ENCODE peak calls at places on chromosomes 7 and 10, in four cellular contexts. U is fibroblast of mammary gland, K is adrenal gland, O is fibroblast of pulmonary artery. Z is an unnamed sample.

GRCh38 chr10:91901784-91902677 is 7.3 kb downstream of the FGFBP3 start:
- DNase-seq in K (peak; percentile 63), O (peak; percentile 97), U (peak; percentile 97), Z (peak; percentile 93)

GRCh38 chr10:33715303-33715702 is 380.8 kb upstream of the NRP1 start:
- DNase-seq in U (no peak), O (no peak), K (peak; percentile 66), Z (no peak)

GRCh38 chr10:36578306-36578705 is 547.1 kb upstream of the ANKRD30A start:
- DNase-seq in O (peak; percentile 6), U (peak; percentile 85), K (no peak), Z (peak; percentile 74)

GRCh38 chr7:41117431-41117830 is 585.5 kb downstream of the INHBA start:
- DNase-seq in O (no peak), U (no peak), K (no peak), Z (no peak)

GRCh38 chr10:71971311-71971731 is 7.1 kb downstream of the CHST3 start:
- DNase-seq in K (no peak), U (no peak), O (no peak), Z (no peak)

GRCh38 chr7:375901-376305 is 85.9 kb downstream of the FOXL3 start:
- DNase-seq in O (no peak), K (no peak), U (no peak), Z (no peak)

GRCh38 chr10:88048312-88048711 is 184.9 kb downstream of the PTEN start:
- DNase-seq in K (no peak), O (no peak), U (peak; percentile 18), Z (no peak)

GRCh38 chr7:124924906-124925305 is 4.7 kb downstream of the POT1 start:
- DNase-seq in U (peak; percentile 1), K (no peak), O (peak; percentile 75), Z (no peak)

GRCh38 chr7:80940539-80941205 is 21.8 kb upstream of the SEMA3C start:
- DNase-seq in O (peak; percentile 38), K (no peak), U (no peak), Z (no peak)

GRCh38 chr10:86971146-86971991 is 3.1 kb downstream of the ADIRF start:
- DNase-seq in U (peak; percentile 90), K (peak; percentile 96), O (peak; percentile 76), Z (peak; percentile 89)

GRCh38 chr7:74312418-74313021 is 23.3 kb downstream of the CLIP2 start:
- DNase-seq in K (no peak), U (no peak), O (no peak), Z (no peak)

GRCh38 chr7:117715784-117716445 is 157.3 kb downstream of the CTTNBP2 start:
- DNase-seq in K (no peak), O (peak; percentile 81), U (peak; percentile 63), Z (peak; percentile 61)

GRCh38 chr7:125830743-125831142 is 901.1 kb upstream of the POT1 start:
- DNase-seq in U (no peak), O (no peak), K (no peak), Z (no peak)

GRCh38 chr7:129376778-129377700 is 57.2 kb upstream of the STRIP2 start:
- DNase-seq in K (no peak), O (peak; percentile 70), U (peak; percentile 55), Z (peak; percentile 14)

GRCh38 chr10:33422779-33423520 is 88.5 kb upstream of the NRP1 start:
- DNase-seq in O (no peak), K (no peak), U (peak; percentile 49), Z (peak; percentile 52)

GRCh38 chr10:14605231-14605925 is 169.3 kb downstream of the FAM107B start:
- DNase-seq in U (peak; percentile 78), K (no peak), O (peak; percentile 45), Z (peak; percentile 39)

GRCh38 chr10:78149193-78149592 is 115.5 kb downstream of the RPS24 start:
- DNase-seq in U (peak; percentile 15), O (peak; percentile 13), K (no peak), Z (no peak)

GRCh38 chr10:124049484-124049883 is 43.9 kb downstream of the CHST15 start:
- DNase-seq in K (no peak), U (peak; percentile 53), O (no peak), Z (peak; percentile 55)

GRCh38 chr10:84429926-84430520 is 101.6 kb downstream of the CCSER2 start:
- DNase-seq in O (peak; percentile 69), K (peak; percentile 85), U (peak; percentile 60), Z (peak; percentile 43)

GRCh38 chr10:110746254-110746826 is 102.2 kb downstream of the RBM20 start:
- DNase-seq in U (peak; percentile 79), K (peak; percentile 84), O (peak; percentile 83), Z (peak; percentile 74)

GRCh38 chr7:106167439-106168136 is 55.5 kb upstream of the SYPL1 start:
- DNase-seq in U (peak; percentile 36), K (no peak), O (peak; percentile 46), Z (peak; percentile 45)

GRCh38 chr7:106163257-106163656 is 51.1 kb upstream of the SYPL1 start:
- DNase-seq in O (no peak), U (no peak), K (no peak), Z (no peak)

GRCh38 chr7:106165328-106165727 is 53.2 kb upstream of the SYPL1 start:
- DNase-seq in O (peak; percentile 63), K (no peak), U (peak; percentile 92), Z (peak; percentile 45)

GRCh38 chr7:106170216-106170615 is 58.1 kb upstream of the SYPL1 start:
- DNase-seq in U (no peak), K (no peak), O (no peak), Z (no peak)

DNA sequence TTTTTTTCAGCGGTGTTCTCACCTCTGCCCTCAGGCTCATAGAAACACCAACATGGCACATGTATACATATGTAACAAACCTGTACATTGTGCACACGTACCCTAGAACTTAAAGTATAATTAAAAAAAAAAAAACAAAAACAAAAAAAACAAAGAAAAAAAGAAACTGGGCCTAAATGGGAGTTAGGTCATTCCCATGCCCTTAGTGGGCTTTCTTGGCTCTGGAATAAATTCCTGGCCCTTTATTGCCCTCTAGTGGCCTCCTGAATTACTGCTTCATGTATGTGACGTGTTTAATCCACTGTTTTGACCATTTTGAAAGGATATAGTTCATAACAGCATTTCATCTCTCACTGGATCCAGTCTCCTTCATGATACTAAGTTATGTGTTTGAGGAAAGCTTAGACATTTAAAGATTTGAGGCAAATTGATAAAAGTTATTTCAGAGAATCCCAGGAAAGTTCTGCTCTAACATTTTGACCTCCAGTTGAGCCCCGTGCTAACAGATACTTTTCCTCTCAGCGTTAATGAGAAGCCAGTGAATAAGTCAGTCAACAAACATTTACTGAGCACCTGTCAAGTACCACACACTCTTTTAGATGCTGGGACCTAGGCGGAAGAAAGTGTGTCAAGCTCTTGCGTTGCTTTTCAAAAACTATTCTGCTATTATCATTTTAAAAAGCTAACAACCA is 54.7 kb upstream of the SYPL1 start:
- DNase-seq in K (peak; percentile 76), U (peak; percentile 87), O (peak; percentile 92), Z (peak; percentile 78)
- TF ChIP-seq CTCF in K (peak; percentile 82), U (peak; percentile 82), O (peak; percentile 77), Z (peak; percentile 74)

GRCh38 chr7:79245623-79246249 is 207.7 kb downstream of the MAGI2 start:
- DNase-seq in O (no peak), K (no peak), U (no peak), Z (no peak)
- TF ChIP-seq CTCF in O (no peak), K (no peak), U (no peak), Z (no peak)

GRCh38 chr10:70233109-70233938 is at the start of gene PPA1:
- DNase-seq in U (peak; percentile 91), O (peak; percentile 95), K (peak; percentile 99), Z (peak; percentile 94)
- TF ChIP-seq CTCF in U (no peak), O (peak; percentile 25), K (peak; percentile 37), Z (peak; percentile 26)

GRCh38 chr10:6840766-6841165 is 260.7 kb upstream of the PRKCQ start:
- DNase-seq in U (peak; percentile 90), K (no peak), O (peak; percentile 50), Z (peak; percentile 14)

GRCh38 chr10:6840093-6840763 is 260.2 kb upstream of the PRKCQ start:
- DNase-seq in U (peak; percentile 71), K (no peak), O (peak; percentile 16), Z (no peak)

GRCh38 chr10:6833458-6834011 is 253.5 kb upstream of the PRKCQ start:
- DNase-seq in O (no peak), K (no peak), U (no peak), Z (no peak)

GRCh38 chr10:6841746-6842145 is 261.7 kb upstream of the PRKCQ start:
- DNase-seq in K (no peak), O (no peak), U (no peak), Z (no peak)

DNA sequence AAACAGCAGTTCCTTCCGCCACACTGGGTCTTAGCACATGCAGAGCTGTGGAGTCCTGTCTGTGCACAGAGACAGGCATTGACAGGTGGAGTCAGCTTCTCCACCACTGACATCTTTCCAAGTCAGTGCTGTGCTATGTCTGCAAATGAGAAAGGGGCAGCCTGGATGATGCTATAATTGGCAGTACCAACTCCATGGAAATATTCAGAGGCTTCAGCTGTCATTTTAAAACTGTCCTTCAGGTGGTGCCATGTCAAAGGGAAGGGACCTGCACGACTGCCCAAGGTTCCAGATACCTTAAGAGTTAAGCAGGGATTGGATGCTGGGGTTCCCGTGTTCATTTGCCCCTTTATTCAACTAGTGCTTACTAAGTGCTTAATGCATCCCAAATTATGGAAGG is 258.0 kb upstream of the PRKCQ start:
- DNase-seq in K (no peak), U (peak; percentile 11), O (no peak), Z (no peak)
- TF ChIP-seq CTCF in K (peak; percentile 37), U (peak; percentile 21), O (peak; percentile 15), Z (peak; percentile 14)

GRCh38 chr7:134514663-134515062 is 12.7 kb upstream of the AKR1B10 start:
- DNase-seq in K (no peak), U (peak; percentile 85), O (peak; percentile 90), Z (peak; percentile 80)

GRCh38 chr7:134515569-134516468 is 11.5 kb upstream of the AKR1B10 start:
- DNase-seq in O (peak; percentile 85), U (peak; percentile 98), K (no peak), Z (peak; percentile 90)

GRCh38 chr7:134520130-134520529 is 7.2 kb upstream of the AKR1B10 start:
- DNase-seq in U (peak; percentile 31), O (peak; percentile 28), K (no peak), Z (no peak)
- TF ChIP-seq CTCF in U (peak; percentile 32), O (no peak), K (peak; percentile 48), Z (no peak)

DNA sequence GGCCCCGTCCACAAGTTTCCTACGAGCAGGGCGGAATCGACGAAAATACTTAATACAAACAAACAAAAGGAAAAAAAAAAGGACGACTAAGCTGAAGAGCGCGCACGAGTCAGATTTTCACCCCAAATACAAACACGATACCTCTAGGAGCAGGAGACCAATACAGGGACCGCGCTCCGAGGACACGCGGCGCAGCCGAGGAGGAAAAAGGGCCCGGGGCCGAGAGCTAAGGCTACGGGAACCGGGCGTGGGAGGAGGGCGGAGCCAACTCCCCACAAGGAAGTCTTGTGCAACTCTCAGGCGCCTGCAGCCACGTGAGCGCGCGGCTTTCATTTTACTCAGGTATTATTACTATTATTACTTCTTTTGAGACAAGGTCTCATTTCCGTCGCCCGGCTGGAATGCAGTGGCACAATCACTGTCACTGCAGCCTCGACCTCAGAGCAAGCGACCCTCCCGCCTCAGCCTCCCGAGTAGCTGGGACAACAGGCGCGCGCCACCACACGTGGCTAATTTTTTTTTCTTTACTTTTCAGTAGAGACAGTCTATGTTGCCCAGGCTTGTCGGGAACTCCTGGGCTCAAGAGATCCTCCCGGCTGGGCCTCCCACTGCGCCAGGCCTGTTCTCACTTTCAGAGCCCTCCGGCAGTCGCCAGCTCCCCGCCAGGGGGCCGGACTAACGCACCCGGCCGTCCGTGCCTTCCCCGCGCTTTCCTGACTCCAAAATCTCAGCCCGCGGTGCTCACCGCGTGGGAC is 1.2 kb downstream of the HNRNPF start:
- DNase-seq in K (peak; percentile 96), O (peak; percentile 94), U (peak; percentile 90), Z (peak; percentile 89)
- TF ChIP-seq CTCF in K (peak; percentile 58), O (peak; percentile 44), U (peak; percentile 40), Z (peak; percentile 41)